ENCODE peak calls at places on chromosomes 5 and 9, in ten cellular contexts. One of them, this sample, is unnamed.

GRCh38 chr5:89628876-89629635 is 746.1 kb upstream of the MEF2C start:
- DNase-seq in left ventricle myocardium inferior: no peak
- DNase-seq in germinal center: no peak
- DNase-seq in ACHN: no peak
- DNase-seq in stromal cell of bone marrow: no peak
- DNase-seq in fibroblast of the aortic adventitia: no peak
- DNase-seq in amniotic stem cell: no peak
- DNase-seq in fibroblast of pulmonary artery: no peak
- DNase-seq in HEK293T: no peak
- DNase-seq in osteocyte: no peak
- DNase-seq in this sample: peak; percentile 63

GRCh38 chr5:154444559-154445421 is 1.0 kb upstream of the SAP30L start:
- DNase-seq in left ventricle myocardium inferior: peak; percentile 16
- DNase-seq in osteocyte: peak; percentile 83
- DNase-seq in fibroblast of pulmonary artery: no peak
- DNase-seq in ACHN: peak; percentile 33
- DNase-seq in fibroblast of the aortic adventitia: no peak
- DNase-seq in stromal cell of bone marrow: no peak
- DNase-seq in germinal center: peak; percentile 29
- DNase-seq in amniotic stem cell: no peak
- DNase-seq in HEK293T: peak; percentile 41
- DNase-seq in this sample: no peak

GRCh38 chr9:1910269-1910811 is 104.8 kb upstream of the SMARCA2 start:
- DNase-seq in fibroblast of pulmonary artery: no peak
- DNase-seq in HEK293T: no peak
- DNase-seq in germinal center: no peak
- DNase-seq in left ventricle myocardium inferior: no peak
- DNase-seq in stromal cell of bone marrow: no peak
- DNase-seq in amniotic stem cell: no peak
- DNase-seq in fibroblast of the aortic adventitia: no peak
- DNase-seq in ACHN: no peak
- DNase-seq in osteocyte: no peak
- DNase-seq in this sample: no peak

GRCh38 chr9:5608298-5609254 is 20.3 kb upstream of the RIC1 start:
- DNase-seq in fibroblast of the aortic adventitia: peak; percentile 45
- DNase-seq in amniotic stem cell: no peak
- DNase-seq in HEK293T: no peak
- DNase-seq in ACHN: peak; percentile 48
- DNase-seq in osteocyte: no peak
- DNase-seq in germinal center: no peak
- DNase-seq in stromal cell of bone marrow: peak; percentile 33
- DNase-seq in left ventricle myocardium inferior: no peak
- DNase-seq in fibroblast of pulmonary artery: peak; percentile 12
- DNase-seq in this sample: no peak

GRCh38 chr5:118791986-118792734 is 196.2 kb downstream of the DTWD2 start:
- DNase-seq in stromal cell of bone marrow: peak; percentile 64
- DNase-seq in HEK293T: peak; percentile 63
- DNase-seq in left ventricle myocardium inferior: no peak
- DNase-seq in germinal center: peak; percentile 30
- DNase-seq in fibroblast of the aortic adventitia: peak; percentile 82
- DNase-seq in osteocyte: no peak
- DNase-seq in amniotic stem cell: peak; percentile 59
- DNase-seq in ACHN: peak; percentile 66
- DNase-seq in fibroblast of pulmonary artery: peak; percentile 81
- DNase-seq in this sample: peak; percentile 64

GRCh38 chr9:124929464-124929863 is 11.4 kb downstream of the GOLGA1 start:
- DNase-seq in fibroblast of pulmonary artery: no peak
- DNase-seq in germinal center: no peak
- DNase-seq in left ventricle myocardium inferior: no peak
- DNase-seq in amniotic stem cell: no peak
- DNase-seq in osteocyte: no peak
- DNase-seq in HEK293T: no peak
- DNase-seq in ACHN: no peak
- DNase-seq in fibroblast of the aortic adventitia: no peak
- DNase-seq in stromal cell of bone marrow: no peak
- DNase-seq in this sample: no peak

GRCh38 chr9:122403381-122404002 is 32.7 kb downstream of the PTGS1 start:
- DNase-seq in amniotic stem cell: peak; percentile 21
- DNase-seq in fibroblast of pulmonary artery: no peak
- DNase-seq in fibroblast of the aortic adventitia: peak; percentile 53
- DNase-seq in germinal center: no peak
- DNase-seq in stromal cell of bone marrow: no peak
- DNase-seq in ACHN: no peak
- DNase-seq in left ventricle myocardium inferior: no peak
- DNase-seq in HEK293T: no peak
- DNase-seq in osteocyte: no peak
- DNase-seq in this sample: no peak

GRCh38 chr9:20125721-20126120 is 336.9 kb upstream of the SLC24A2 start:
- DNase-seq in osteocyte: no peak
- DNase-seq in fibroblast of pulmonary artery: no peak
- DNase-seq in fibroblast of the aortic adventitia: no peak
- DNase-seq in left ventricle myocardium inferior: no peak
- DNase-seq in HEK293T: no peak
- DNase-seq in ACHN: peak; percentile 0
- DNase-seq in amniotic stem cell: no peak
- DNase-seq in stromal cell of bone marrow: no peak
- DNase-seq in germinal center: no peak
- DNase-seq in this sample: no peak

GRCh38 chr9:131020862-131021261 is 11.9 kb downstream of the LAMC3 start:
- DNase-seq in germinal center: no peak
- DNase-seq in fibroblast of the aortic adventitia: no peak
- DNase-seq in ACHN: no peak
- DNase-seq in left ventricle myocardium inferior: no peak
- DNase-seq in osteocyte: no peak
- DNase-seq in fibroblast of pulmonary artery: no peak
- DNase-seq in HEK293T: no peak
- DNase-seq in amniotic stem cell: no peak
- DNase-seq in stromal cell of bone marrow: no peak
- DNase-seq in this sample: no peak

GRCh38 chr5:133612021-133612860 is at the start of gene FSTL4:
- DNase-seq in ACHN: no peak
- DNase-seq in fibroblast of the aortic adventitia: no peak
- DNase-seq in left ventricle myocardium inferior: no peak
- DNase-seq in HEK293T: peak; percentile 55
- DNase-seq in amniotic stem cell: no peak
- DNase-seq in stromal cell of bone marrow: no peak
- DNase-seq in germinal center: peak; percentile 75
- DNase-seq in fibroblast of pulmonary artery: no peak
- DNase-seq in osteocyte: peak; percentile 84
- DNase-seq in this sample: no peak

GRCh38 chr5:61673007-61673735 is 341.1 kb downstream of the ZSWIM6 start:
- DNase-seq in stromal cell of bone marrow: peak; percentile 17
- DNase-seq in fibroblast of pulmonary artery: peak; percentile 28
- DNase-seq in germinal center: peak; percentile 6
- DNase-seq in HEK293T: no peak
- DNase-seq in ACHN: peak; percentile 20
- DNase-seq in left ventricle myocardium inferior: no peak
- DNase-seq in fibroblast of the aortic adventitia: peak; percentile 8
- DNase-seq in osteocyte: no peak
- DNase-seq in amniotic stem cell: no peak
- DNase-seq in this sample: peak; percentile 67

GRCh38 chr5:158175664-158176507 is 316.9 kb upstream of the CLINT1 start:
- DNase-seq in left ventricle myocardium inferior: no peak
- DNase-seq in fibroblast of the aortic adventitia: no peak
- DNase-seq in stromal cell of bone marrow: no peak
- DNase-seq in osteocyte: no peak
- DNase-seq in germinal center: no peak
- DNase-seq in ACHN: no peak
- DNase-seq in amniotic stem cell: no peak
- DNase-seq in fibroblast of pulmonary artery: no peak
- DNase-seq in HEK293T: peak; percentile 20
- DNase-seq in this sample: no peak

GRCh38 chr5:155080721-155081120 is 67.2 kb downstream of the KIF4B start:
- DNase-seq in germinal center: no peak
- DNase-seq in osteocyte: no peak
- DNase-seq in stromal cell of bone marrow: no peak
- DNase-seq in fibroblast of pulmonary artery: peak; percentile 16
- DNase-seq in amniotic stem cell: no peak
- DNase-seq in fibroblast of the aortic adventitia: peak; percentile 2
- DNase-seq in left ventricle myocardium inferior: no peak
- DNase-seq in HEK293T: no peak
- DNase-seq in ACHN: no peak
- DNase-seq in this sample: no peak

This sample was measured in astrocyte.